ENCODE peak calls at places on chromosomes 3 and 15, in four cellular contexts. A, W, T and E are unnamed samples.

GRCh38 chr15:78418239-78418638 is 19.8 kb upstream of the IREB2 start:
- DNase-seq in A (no peak), W (no peak), T (no peak), E (no peak)

GRCh38 chr3:197794115-197794514 is 3.1 kb downstream of the LRCH3 start:
- DNase-seq in A (no peak), W (no peak), T (no peak), E (no peak)

GRCh38 chr3:8499181-8499611 is 2.4 kb upstream of the LMCD1 start:
- DNase-seq in A (no peak), W (no peak), T (no peak), E (no peak)

GRCh38 chr3:81947359-81947758 is 185.9 kb upstream of the GBE1 start:
- DNase-seq in A (no peak), W (no peak), T (no peak), E (no peak)

GRCh38 chr3:65924762-65925161 is 114.0 kb downstream of the MAGI1 start:
- DNase-seq in A (no peak), W (no peak), T (no peak), E (no peak)

GRCh38 chr3:197002701-197003454 is 26.7 kb downstream of the MELTF start:
- DNase-seq in A (no peak), W (peak), T (peak), E (peak)

GRCh38 chr15:65355173-65355982 is 22.4 kb downstream of the IGDCC3 start:
- DNase-seq in A (no peak), W (peak), T (no peak), E (no peak)

GRCh38 chr3:172096881-172097420 is 57.6 kb downstream of the FNDC3B start:
- DNase-seq in A (no peak), W (no peak), T (no peak), E (no peak)

GRCh38 chr3:16399473-16399872 is 114.0 kb downstream of the RFTN1 start:
- DNase-seq in A (no peak), W (no peak), T (no peak), E (no peak)

GRCh38 chr3:29291982-29292363 is 11.1 kb downstream of the RBMS3 start:
- DNase-seq in A (no peak), W (no peak), T (no peak), E (no peak)

GRCh38 chr15:75843618-75844610 is 667 bp downstream of the UBE2Q2 start:
- DNase-seq in A (no peak), W (peak), T (peak), E (peak)
- TF ChIP-seq POLR2A in A (peak), W (no peak), T (peak), E (peak)

DNA sequence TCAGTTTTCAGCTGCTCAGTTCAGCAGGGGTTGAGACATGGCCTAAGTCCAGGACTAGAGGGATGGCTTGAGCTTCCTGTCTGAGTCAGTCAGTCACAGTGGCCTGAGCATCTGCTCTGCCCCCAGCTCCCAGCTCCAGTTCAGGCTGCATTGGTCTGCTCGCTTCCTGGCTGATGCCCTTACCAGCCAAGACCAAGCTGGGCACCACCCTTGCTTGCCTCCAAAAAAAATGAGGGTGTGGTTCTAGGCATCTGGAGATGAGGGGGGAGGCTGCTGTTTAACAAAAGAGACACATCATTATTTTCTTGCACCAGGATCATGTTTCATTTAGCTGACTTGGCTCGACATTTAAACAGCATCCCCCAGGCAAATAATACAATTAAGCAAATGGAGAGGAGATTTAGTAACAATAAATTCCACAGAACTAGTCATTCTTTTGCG is 70.7 kb downstream of the WNT5A start:
- DNase-seq in A (no peak), W (no peak), T (no peak), E (no peak)
- TF ChIP-seq POLR2A in A (no peak), W (no peak), T (no peak), E (no peak)

GRCh38 chr3:46695177-46695961 is 1.9 kb upstream of the ALS2CL start:
- DNase-seq in A (no peak), W (peak), T (no peak), E (peak)
- TF ChIP-seq POLR2A in A (no peak), W (no peak), T (no peak), E (no peak)

DNA sequence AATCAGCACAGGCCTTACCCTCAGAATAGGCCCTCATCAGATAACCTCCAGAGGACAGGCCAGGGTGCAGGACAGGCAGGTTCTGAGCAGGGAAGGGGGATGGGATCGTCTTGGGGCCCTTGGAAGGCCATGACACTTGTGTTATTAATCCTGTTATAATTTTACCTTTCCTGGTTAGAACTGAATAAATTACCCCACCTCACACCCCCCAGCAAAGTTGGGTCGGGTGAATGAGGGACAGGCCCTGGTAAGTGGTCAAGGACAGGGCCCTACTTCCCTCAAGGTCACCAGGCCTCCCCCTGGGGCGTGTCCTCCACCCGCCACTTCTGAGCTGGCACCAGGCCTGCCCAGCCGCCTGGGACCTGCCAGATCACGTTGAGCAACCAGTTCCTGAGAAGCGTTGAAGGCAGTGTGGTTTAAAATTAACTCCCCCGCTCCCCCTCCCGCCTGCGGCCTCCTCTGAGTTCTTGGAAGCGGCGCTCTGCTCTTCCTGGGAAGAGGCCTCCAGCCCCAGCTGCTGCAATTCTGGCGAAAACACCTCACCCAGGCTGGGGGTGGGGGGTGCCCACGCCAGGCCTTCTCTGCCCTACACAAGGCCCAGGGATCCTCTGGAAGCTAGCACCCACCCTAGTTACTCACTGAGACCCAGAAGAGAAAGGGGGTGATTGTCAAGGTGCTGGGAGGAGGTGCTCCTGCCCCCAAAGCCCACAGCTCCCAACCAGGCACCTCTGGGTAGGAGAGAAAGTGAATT is 10.6 kb downstream of the CISH start:
- DNase-seq in A (peak), W (peak), T (peak), E (peak)
- TF ChIP-seq POLR2A in A (no peak), W (no peak), T (no peak), E (no peak)

GRCh38 chr15:67882487-67883227 is 42.8 kb upstream of the RNU6-1 start:
- DNase-seq in A (peak), W (no peak), T (no peak), E (peak)

GRCh38 chr15:67878647-67879293 is 38.9 kb upstream of the RNU6-1 start:
- DNase-seq in A (peak), W (no peak), T (no peak), E (no peak)

GRCh38 chr15:67879440-67880129 is 39.7 kb upstream of the RNU6-1 start:
- DNase-seq in A (peak), W (no peak), T (no peak), E (peak)

GRCh38 chr15:67883228-67883773 is 43.5 kb upstream of the RNU6-1 start:
- DNase-seq in A (peak), W (no peak), T (no peak), E (no peak)

DNA sequence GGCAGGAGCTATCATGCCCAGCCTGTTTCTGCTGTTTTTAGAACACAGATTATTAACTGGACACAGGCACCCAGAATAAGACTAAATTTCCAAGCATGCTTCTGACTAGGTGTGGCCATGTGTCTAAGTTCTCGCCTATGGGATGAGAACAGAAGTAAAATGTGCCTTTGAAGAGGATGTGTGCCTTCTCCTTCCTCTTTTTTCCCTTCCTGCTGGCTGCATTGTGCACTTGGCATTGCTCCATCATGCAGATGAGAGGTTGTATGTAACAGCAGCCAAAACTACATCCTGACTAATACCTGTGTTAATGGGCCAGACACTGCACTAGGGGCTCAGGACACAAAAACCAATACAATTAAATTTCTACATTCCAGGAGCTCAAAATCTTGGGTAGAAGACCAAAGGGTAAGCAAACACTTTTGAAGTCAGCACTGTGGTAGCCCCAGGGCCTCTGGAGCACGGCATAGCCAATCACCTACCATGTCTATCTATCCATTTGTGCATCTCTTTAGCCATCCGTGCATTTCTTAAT is 40.9 kb upstream of the RNU6-1 start:
- DNase-seq in A (peak), W (no peak), T (no peak), E (peak)
- TF ChIP-seq POLR2A in A (no peak), W (no peak), T (no peak), E (no peak)

GRCh38 chr3:141419946-141420345 is 51.6 kb downstream of the ZBTB38 start:
- DNase-seq in A (no peak), W (no peak), T (no peak), E (no peak)

GRCh38 chr3:141418751-141419150 is 50.4 kb downstream of the ZBTB38 start:
- DNase-seq in A (no peak), W (no peak), T (no peak), E (no peak)

GRCh38 chr3:141422961-141423582 is 54.8 kb downstream of the ZBTB38 start:
- DNase-seq in A (no peak), W (no peak), T (no peak), E (no peak)

GRCh38 chr3:141421639-141422319 is 53.5 kb downstream of the ZBTB38 start:
- DNase-seq in A (no peak), W (no peak), T (no peak), E (no peak)

DNA sequence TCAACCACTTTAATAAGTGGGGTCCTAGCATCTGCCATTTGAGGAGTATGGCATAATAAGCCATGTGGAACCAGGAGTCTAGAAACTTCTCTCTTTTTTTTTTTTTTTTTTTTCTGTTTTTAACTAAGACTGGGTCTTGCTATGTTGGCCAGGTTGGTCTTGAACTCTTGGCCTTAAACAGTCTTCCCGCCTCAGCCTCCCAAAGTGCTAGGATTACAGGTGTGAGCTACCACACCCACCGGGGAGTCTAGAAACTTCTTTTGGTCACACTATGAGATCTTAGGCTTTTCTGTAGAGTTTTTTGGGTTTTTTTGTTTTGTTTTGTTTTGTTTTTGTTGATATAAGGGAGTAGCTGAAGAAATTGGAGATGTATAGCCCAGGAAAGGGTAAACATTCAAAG is 52.9 kb downstream of the ZBTB38 start:
- DNase-seq in A (no peak), W (no peak), T (no peak), E (no peak)
- TF ChIP-seq POLR2A in A (no peak), W (no peak), T (no peak), E (no peak)

DNA sequence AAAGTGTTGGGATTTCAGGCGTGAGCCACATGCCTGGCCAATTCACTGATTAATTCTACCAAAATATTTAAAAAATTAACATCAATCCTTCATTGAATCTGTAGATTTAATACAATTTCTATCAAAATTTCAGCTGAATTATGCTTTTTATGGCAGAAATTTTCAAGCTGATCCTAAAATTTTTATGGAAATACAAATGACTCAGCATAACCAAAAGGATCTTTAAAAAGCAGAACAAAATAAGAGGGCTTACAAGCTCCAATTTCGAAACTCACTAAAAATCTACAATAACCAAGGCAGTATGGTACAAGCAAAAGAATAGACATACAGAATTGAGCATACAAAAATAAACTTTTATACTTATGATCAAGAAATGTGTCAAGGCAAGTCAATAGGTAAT is 180.5 kb upstream of the CTNNB1 start:
- DNase-seq in A (no peak), W (no peak), T (no peak), E (no peak)
- TF ChIP-seq POLR2A in A (no peak), W (no peak), T (no peak), E (no peak)

DNA sequence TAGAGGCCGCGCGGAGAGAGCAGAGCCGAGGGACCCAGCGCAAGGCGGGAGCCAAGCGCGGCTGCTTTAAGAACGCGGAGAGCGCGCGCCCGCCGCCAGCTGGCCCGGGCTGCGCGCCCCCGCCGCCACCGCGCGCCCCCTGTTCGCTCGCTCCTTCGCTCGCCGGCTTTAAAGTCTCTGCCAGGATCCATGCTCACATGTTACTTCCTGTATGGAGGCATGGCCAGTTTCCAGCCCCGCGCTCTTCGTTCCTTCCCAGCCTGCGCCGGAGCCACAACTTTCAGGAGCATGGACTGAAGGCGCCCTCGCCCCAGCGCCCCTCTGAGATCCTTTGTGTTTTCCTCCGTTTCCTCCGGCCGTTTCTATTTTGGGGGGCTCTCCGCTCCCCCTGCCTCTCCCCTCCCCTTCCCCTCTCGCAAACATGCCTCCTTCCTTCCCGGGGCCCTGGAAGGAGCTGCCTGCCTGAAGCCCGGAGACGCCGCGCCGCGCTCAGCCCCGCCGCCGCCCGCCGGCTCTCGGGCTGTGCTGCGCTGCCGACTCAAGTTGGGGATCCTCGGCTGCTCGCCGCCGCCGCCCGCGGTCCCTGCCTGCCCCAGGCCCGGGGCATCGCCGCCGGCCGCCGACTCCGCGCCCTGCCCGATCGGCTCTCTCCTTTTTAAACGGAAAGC is at the start of gene PTPRG:
- DNase-seq in A (peak), W (peak), T (peak), E (peak)
- TF ChIP-seq POLR2A in A (no peak), W (no peak), T (no peak), E (no peak)